ENCODE peak calls at places on chromosome 20, in seven cellular contexts. E is choroid plexus epithelial cell, W is Caki2, U is mesothelial cell of epicardium, L is AG04450, A is HS-5, P is NAMALWA. F is an unnamed sample.

GRCh38 chr20:50356522-50356880 is 153.7 kb upstream of the PTPN1 start:
- DNase-seq in L (no peak), E (no peak), W (no peak), P (no peak), A (no peak), U (no peak), F (no peak)

GRCh38 chr20:46739441-46740213 is 30.2 kb downstream of the SLC2A10 start:
- DNase-seq in E (peak), W (no peak), P (no peak), U (no peak), L (peak), A (peak), F (no peak)

GRCh38 chr20:49608752-49609670 is 41.1 kb upstream of the PTGIS start:
- DNase-seq in W (peak), P (peak), U (peak), E (peak), L (no peak), A (peak), F (no peak)

GRCh38 chr20:37384683-37385174 is 38.8 kb downstream of the SRC start:
- DNase-seq in U (no peak), L (no peak), P (peak), A (no peak), E (peak), W (peak), F (no peak)

GRCh38 chr20:34015401-34016335 is 22.0 kb downstream of the RALY start:
- DNase-seq in U (no peak), W (no peak), L (no peak), E (no peak), A (no peak), P (no peak), F (no peak)

GRCh38 chr20:13772529-13772928 is 12.2 kb downstream of the ESF1 start:
- DNase-seq in U (no peak), P (no peak), L (no peak), W (no peak), A (no peak), E (peak), F (no peak)

GRCh38 chr20:6623989-6624388 is 143.5 kb upstream of the BMP2 start:
- DNase-seq in L (no peak), A (no peak), P (no peak), U (no peak), E (no peak), W (no peak), F (no peak)

GRCh38 chr20:21514553-21515251 is 838 bp upstream of the NKX2-2 start:
- DNase-seq in W (peak), U (no peak), A (no peak), P (no peak), E (no peak), L (no peak), F (no peak)

GRCh38 chr20:50315811-50316551 is 125.4 kb downstream of the CEBPB start:
- DNase-seq in W (no peak), A (no peak), P (no peak), L (no peak), E (no peak), U (no peak), F (no peak)

GRCh38 chr20:47256665-47257236 is 99.7 kb downstream of the ZMYND8 start:
- DNase-seq in U (no peak), P (no peak), L (peak), W (no peak), A (no peak), E (peak), F (no peak)

GRCh38 chr20:8658103-8658502 is 410.8 kb upstream of the PLCB4 start:
- DNase-seq in A (no peak), L (no peak), E (no peak), W (no peak), U (no peak), P (no peak), F (no peak)

GRCh38 chr20:4328541-4328940 is 313.2 kb upstream of the RNF24 start:
- DNase-seq in U (no peak), E (no peak), P (no peak), L (no peak), W (no peak), A (no peak), F (no peak)

GRCh38 chr20:63178889-63179751 is 36.8 kb downstream of the YTHDF1 start:
- DNase-seq in W (peak), P (peak), L (no peak), A (no peak), U (no peak), E (peak), F (no peak)

GRCh38 chr20:40197744-40198143 is 491.3 kb downstream of the MAFB start:
- DNase-seq in L (no peak), P (no peak), A (no peak), E (peak), U (no peak), W (no peak), F (no peak)

GRCh38 chr20:12928755-12929401 is 79.9 kb upstream of the SPTLC3 start:
- DNase-seq in U (no peak), W (peak), A (peak), L (peak), E (peak), P (no peak), F (peak)

GRCh38 chr20:13996265-13996664 is 949 bp downstream of the MACROD2 start:
- DNase-seq in L (no peak), E (no peak), P (no peak), U (no peak), W (no peak), A (no peak), F (no peak)

GRCh38 chr20:1855113-1855512 is 40.1 kb upstream of the SIRPA start:
- DNase-seq in E (no peak), W (no peak), L (no peak), A (no peak), U (no peak), P (no peak), F (no peak)

GRCh38 chr20:21214431-21214830 is 88.5 kb downstream of the KIZ start:
- DNase-seq in W (no peak), U (no peak), L (no peak), P (no peak), E (peak), A (no peak), F (no peak)

GRCh38 chr20:37452236-37452635 is 68.8 kb upstream of the NNAT start:
- DNase-seq in P (no peak), A (no peak), L (no peak), E (no peak), U (no peak), W (no peak), F (no peak)

GRCh38 chr20:50559149-50559548 is 49.0 kb downstream of the PTPN1 start:
- DNase-seq in L (no peak), A (no peak), E (no peak), P (no peak), W (no peak), U (no peak), F (no peak)

GRCh38 chr20:32354592-32355416 is 3.3 kb upstream of the ASXL1 start:
- DNase-seq in A (peak), E (peak), U (no peak), L (no peak), P (peak), W (peak), F (no peak)

GRCh38 chr20:1945134-1945618 is 48.7 kb downstream of the PDYN start:
- DNase-seq in L (no peak), U (no peak), P (no peak), E (no peak), W (no peak), A (no peak), F (no peak)

GRCh38 chr20:37526238-37526838 is 1.3 kb downstream of the BLCAP start:
- DNase-seq in L (no peak), E (peak), W (peak), P (peak), A (no peak), U (no peak), F (no peak)

GRCh38 chr20:2695206-2695983 is 2.8 kb downstream of the EBF4 start:
- DNase-seq in U (no peak), W (no peak), A (no peak), L (no peak), P (no peak), E (no peak), F (no peak)

GRCh38 chr20:51958099-51958498 is 155.8 kb upstream of the SALL4 start:
- DNase-seq in L (no peak), A (no peak), E (no peak), U (no peak), W (no peak), P (no peak), F (no peak)

GRCh38 chr20:3669710-3670367 is 6.6 kb upstream of the GFRA4 start:
- DNase-seq in P (no peak), L (no peak), A (no peak), W (no peak), E (no peak), U (no peak), F (no peak)

GRCh38 chr20:41398408-41398807 is 31.8 kb upstream of the EMILIN3 start:
- DNase-seq in E (no peak), U (no peak), P (no peak), A (no peak), W (no peak), L (peak), F (no peak)

GRCh38 chr20:47468290-47469050 is 33.2 kb upstream of the NCOA3 start:
- DNase-seq in P (peak), U (no peak), E (no peak), A (no peak), W (no peak), L (no peak), F (no peak)

GRCh38 chr20:43985608-43986316 is 71.1 kb downstream of the TOX2 start:
- DNase-seq in L (no peak), A (no peak), E (no peak), W (no peak), P (no peak), U (no peak), F (no peak)

F was measured in retinal pigment epithelial cell.